ENCODE peak calls at places on chromosomes 1 and 21, in eight cellular contexts. A is heart left ventricle, S is lower leg skin, F is A549, N is tibial nerve, M is NB4, W is lower lobe of right lung, H is fibroblast of lung. B is an unnamed sample.

GRCh38 chr1:232464325-232464724 is 165.6 kb downstream of the SIPA1L2 start:
- DNase-seq in F (no peak), A (no peak), H (no peak), N (no peak), M (no peak), W (no peak), S (no peak), B (no peak)

GRCh38 chr1:180863158-180863775 is 49.4 kb upstream of the KIAA1614 start:
- DNase-seq in F (peak), H (peak), A (no peak), S (no peak), M (peak), N (peak), W (no peak), B (peak)

GRCh38 chr1:247078315-247079140 is at the start of gene ZNF670:
- DNase-seq in S (peak), N (peak), W (peak), H (peak), F (peak), M (peak), A (peak), B (peak)

GRCh38 chr1:226329237-226329636 is 20.3 kb upstream of the LIN9 start:
- DNase-seq in S (peak), F (no peak), N (no peak), W (no peak), A (no peak), M (no peak), H (no peak), B (no peak)

GRCh38 chr1:234313171-234313570 is 60.1 kb upstream of the COA6 start:
- DNase-seq in F (no peak), N (no peak), M (no peak), H (no peak), S (no peak), A (no peak), W (no peak), B (no peak)

GRCh38 chr1:9437931-9438330 is 101.3 kb upstream of the SLC25A33 start:
- DNase-seq in F (no peak), M (no peak), A (peak), N (peak), S (peak), H (peak), W (no peak), B (peak)

GRCh38 chr1:167871331-167871730 is 42.6 kb downstream of the ADCY10 start:
- DNase-seq in W (no peak), N (no peak), M (no peak), F (no peak), H (peak), S (no peak), A (no peak), B (no peak)

GRCh38 chr1:16074217-16074616 is 766 bp upstream of the FAM131C start:
- DNase-seq in A (no peak), W (no peak), M (no peak), F (no peak), H (no peak), S (no peak), N (no peak), B (no peak)

GRCh38 chr1:205172729-205173366 is 38.7 kb downstream of the DSTYK start:
- DNase-seq in N (no peak), A (no peak), F (peak), W (no peak), S (peak), H (peak), M (no peak), B (peak)

GRCh38 chr1:59360170-59360569 is 63.3 kb downstream of the FGGY start:
- DNase-seq in F (no peak), N (no peak), H (peak), W (no peak), A (no peak), S (no peak), M (no peak), B (peak)

GRCh38 chr1:226820935-226821718 is 49.3 kb upstream of the PSEN2 start:
- DNase-seq in F (peak), N (peak), H (peak), M (no peak), W (peak), S (peak), A (peak), B (peak)

GRCh38 chr1:54016343-54017282 is 1.4 kb downstream of the LDLRAD1 start:
- DNase-seq in W (peak), F (peak), M (peak), N (no peak), A (no peak), H (peak), S (no peak), B (no peak)

GRCh38 chr21:15967661-15968060 is 237.9 kb downstream of the USP25 start:
- DNase-seq in N (no peak), M (no peak), F (no peak), A (no peak), H (no peak), W (no peak), S (no peak), B (no peak)

GRCh38 chr21:35838987-35839763 is 221.2 kb downstream of the SETD4 start:
- DNase-seq in A (no peak), F (no peak), H (no peak), N (no peak), M (no peak), W (no peak), S (no peak), B (no peak)

GRCh38 chr1:30425046-30425445 is 298.3 kb downstream of the MATN1 start:
- DNase-seq in W (no peak), S (peak), F (no peak), M (no peak), H (no peak), N (no peak), A (no peak), B (no peak)

GRCh38 chr1:13951793-13952751 is 252.1 kb downstream of the PRDM2 start:
- DNase-seq in M (no peak), F (no peak), W (no peak), N (no peak), H (peak), A (no peak), S (no peak), B (no peak)

GRCh38 chr1:85307987-85308836 is 31.8 kb upstream of the BCL10 start:
- DNase-seq in A (peak), W (peak), H (peak), F (peak), S (peak), N (peak), M (peak), B (no peak)

GRCh38 chr21:38839683-38840286 is 34.1 kb downstream of the ETS2 start:
- DNase-seq in N (no peak), F (no peak), S (no peak), M (peak), H (peak), A (no peak), W (no peak), B (peak)

GRCh38 chr1:110508038-110508437 is 10.9 kb downstream of the KCNA10 start:
- DNase-seq in M (peak), N (peak), H (no peak), A (peak), W (peak), F (no peak), S (peak), B (no peak)

GRCh38 chr1:101846820-101847219 is 149.9 kb downstream of the OLFM3 start:
- DNase-seq in F (no peak), N (no peak), W (no peak), A (no peak), S (no peak), H (no peak), M (no peak), B (no peak)

GRCh38 chr1:33050221-33051076 is 13.8 kb upstream of the AK2 start:
- DNase-seq in H (peak), S (no peak), F (no peak), N (no peak), M (peak), W (no peak), A (no peak), B (peak)

GRCh38 chr1:31372961-31373896 is at the start of gene FABP3:
- DNase-seq in N (peak), A (peak), F (no peak), H (peak), S (peak), W (peak), M (peak), B (no peak)

GRCh38 chr1:9179450-9179849 is 50.5 kb upstream of the GPR157 start:
- DNase-seq in N (no peak), M (no peak), A (no peak), H (no peak), S (no peak), W (no peak), F (no peak), B (no peak)

GRCh38 chr1:207861442-207862177 is 49.3 kb downstream of the CD34 start:
- DNase-seq in F (no peak), S (peak), M (peak), N (no peak), W (no peak), H (no peak), A (no peak), B (no peak)

GRCh38 chr1:51575406-51576084 is 41.3 kb upstream of the OSBPL9 start:
- DNase-seq in M (peak), S (no peak), A (no peak), W (no peak), F (no peak), H (peak), N (no peak), B (no peak)

GRCh38 chr21:29033871-29034270 is 9.4 kb downstream of the USP16 start:
- DNase-seq in F (no peak), W (no peak), N (no peak), H (no peak), M (no peak), A (no peak), S (no peak), B (no peak)

GRCh38 chr1:205748398-205749093 is 1.4 kb downstream of the NUCKS1 start:
- DNase-seq in S (no peak), W (no peak), H (peak), M (peak), A (no peak), F (no peak), N (peak), B (peak)

GRCh38 chr1:1956101-1956500 is 37.0 kb upstream of the TMEM52 start:
- DNase-seq in H (no peak), W (no peak), F (no peak), A (no peak), S (no peak), M (no peak), N (no peak), B (no peak)

GRCh38 chr21:32770514-32771133 is 931 bp downstream of the PAXBP1 start:
- DNase-seq in S (no peak), M (no peak), N (peak), W (no peak), H (no peak), A (no peak), F (no peak), B (no peak)

GRCh38 chr21:32764186-32764585 is 7.4 kb downstream of the PAXBP1 start:
- DNase-seq in S (no peak), M (no peak), N (no peak), F (no peak), W (no peak), H (no peak), A (no peak), B (no peak)

GRCh38 chr21:32772281-32773047 is 909 bp upstream of the PAXBP1 start:
- DNase-seq in S (no peak), N (peak), H (no peak), W (no peak), A (no peak), M (peak), F (peak), B (no peak)

GRCh38 chr21:32771134-32771523 is 426 bp downstream of the PAXBP1 start:
- DNase-seq in N (peak), A (peak), W (peak), F (peak), M (peak), S (peak), H (peak), B (no peak)

DNA sequence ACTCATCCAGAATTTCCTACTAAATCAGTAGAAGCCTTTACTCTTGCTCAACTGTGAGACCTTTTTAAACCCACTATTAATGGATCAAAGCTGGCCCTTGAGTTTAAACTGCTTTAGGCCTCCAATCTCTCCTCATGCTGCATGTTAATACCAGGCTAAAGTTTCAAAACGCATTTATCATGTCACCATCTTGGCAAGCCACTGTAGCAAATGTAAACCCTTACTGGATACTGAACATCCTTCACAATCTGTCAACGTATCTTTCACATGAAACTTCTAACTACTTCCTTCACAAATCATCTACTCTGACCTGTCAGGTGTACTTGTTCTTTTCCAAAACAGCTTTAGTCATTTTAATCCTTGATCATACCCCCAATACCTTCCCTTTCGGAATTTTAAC is 3.0 kb downstream of the PAXBP1 start:
- DNase-seq in W (no peak), N (no peak), M (no peak), S (no peak), H (peak), A (no peak), F (no peak), B (no peak)
- H3K4me3 ChIP-seq in W (no peak), N (no peak), M (peak), S (no peak), H (no peak), A (no peak), F (no peak), B (no peak)

DNA sequence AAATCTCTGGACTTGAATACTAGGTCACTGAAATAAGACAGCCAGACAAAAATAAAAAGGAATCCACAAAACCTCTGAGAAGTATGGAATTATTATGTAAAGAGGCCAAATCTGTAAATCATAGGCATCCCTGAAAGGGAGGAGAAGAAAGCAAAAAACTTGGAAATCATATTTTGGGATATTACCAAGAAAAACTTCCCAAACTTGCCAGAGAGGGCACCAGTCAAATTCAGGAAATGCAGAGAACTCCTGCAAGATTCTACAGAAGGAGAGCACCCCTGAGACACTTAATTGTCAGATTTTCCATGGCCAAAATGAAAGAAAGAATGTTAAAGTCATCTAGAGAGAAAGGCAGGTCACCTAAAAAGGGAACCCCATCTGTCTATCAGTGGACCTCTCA is 862.3 kb upstream of the PRMT6 start:
- DNase-seq in A (no peak), S (no peak), W (no peak), F (no peak), M (no peak), H (no peak), N (no peak), B (no peak)
- TF ChIP-seq CTCF in A (no peak), S (no peak), W (no peak), F (no peak), M (no peak), H (no peak), N (no peak), B (no peak)

DNA sequence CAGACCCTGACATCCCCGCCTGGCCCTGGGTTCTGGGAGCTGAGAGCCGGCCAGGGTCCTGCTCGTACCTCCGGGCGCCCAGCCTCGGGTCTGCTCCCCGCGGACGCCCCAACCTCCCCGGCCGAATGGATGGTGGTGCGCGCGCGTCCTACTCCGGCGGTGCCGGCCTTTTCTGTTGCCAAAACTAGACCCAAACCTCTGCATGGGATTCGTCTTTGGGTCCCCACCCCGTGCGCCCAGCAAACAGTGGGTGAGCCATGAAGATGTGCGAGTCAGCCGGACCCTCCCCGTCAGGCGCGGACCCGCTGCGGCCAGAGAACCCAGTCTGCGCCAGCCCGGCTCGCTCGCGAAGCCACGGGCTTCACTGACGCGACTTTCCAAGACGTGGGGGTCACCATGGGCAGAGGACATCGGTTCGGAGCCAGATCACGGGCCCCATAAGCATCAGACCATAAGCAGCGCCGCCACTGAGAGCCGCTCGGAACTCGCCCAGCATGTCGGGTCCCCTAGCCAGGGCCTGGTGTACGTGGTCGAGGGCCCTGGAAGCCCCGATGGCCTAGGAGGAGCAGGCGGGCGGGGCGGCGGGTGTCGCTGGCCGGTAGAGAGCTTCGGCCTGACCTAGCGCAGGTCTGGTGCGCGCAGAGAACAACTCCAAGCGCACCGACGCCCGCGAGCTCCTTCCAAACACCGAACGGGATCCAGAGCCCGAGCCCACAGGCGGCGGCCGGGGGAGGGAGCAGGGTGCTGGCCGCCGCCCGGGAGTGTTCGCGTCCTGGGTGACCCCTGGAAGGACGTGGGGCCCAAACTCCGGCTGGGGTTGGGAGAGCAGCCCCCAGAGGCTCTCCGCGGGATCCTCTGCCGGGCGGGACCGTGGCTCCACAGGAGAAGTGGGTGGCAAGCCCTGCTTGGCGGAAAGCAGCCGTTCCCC is 1.0 kb upstream of the TP73 start:
- DNase-seq in W (no peak), S (no peak), F (no peak), H (no peak), A (no peak), M (no peak), N (no peak), B (no peak)
- H3K4me3 ChIP-seq in W (peak), S (no peak), F (peak), H (no peak), A (peak), M (no peak), N (peak), B (no peak)

DNA sequence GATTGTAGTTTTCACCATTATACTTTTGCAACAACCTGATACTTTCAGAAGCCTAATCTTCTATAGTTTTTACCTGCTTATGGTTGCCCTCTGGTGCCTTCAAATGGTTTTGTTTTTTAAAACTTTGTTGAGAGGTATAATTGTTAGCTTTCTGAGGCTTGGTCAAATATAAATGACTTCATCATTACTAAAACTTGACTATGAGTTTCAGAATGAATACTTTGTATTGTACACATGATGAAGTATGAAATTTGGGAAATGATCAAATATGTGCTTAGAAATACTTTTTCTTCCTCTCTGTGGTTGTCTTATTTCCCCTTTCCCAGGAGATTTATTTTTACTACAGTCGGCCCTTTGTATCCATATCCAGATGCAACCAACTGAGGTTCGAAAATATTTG is 151.8 kb upstream of the B3GALT2 start:
- DNase-seq in N (no peak), S (no peak), A (no peak), F (no peak), M (no peak), W (no peak), H (peak), B (peak)
- TF ChIP-seq CTCF in N (no peak), S (no peak), A (no peak), F (peak), M (no peak), W (no peak), H (no peak), B (peak)

GRCh38 chr1:20616468-20617156 is 16.6 kb upstream of the PINK1 start:
- DNase-seq in W (no peak), H (no peak), A (no peak), M (no peak), N (no peak), F (no peak), S (no peak), B (no peak)
- H3K4me3 ChIP-seq in W (no peak), H (peak), A (no peak), M (no peak), N (no peak), F (no peak), S (no peak), B (no peak)

DNA sequence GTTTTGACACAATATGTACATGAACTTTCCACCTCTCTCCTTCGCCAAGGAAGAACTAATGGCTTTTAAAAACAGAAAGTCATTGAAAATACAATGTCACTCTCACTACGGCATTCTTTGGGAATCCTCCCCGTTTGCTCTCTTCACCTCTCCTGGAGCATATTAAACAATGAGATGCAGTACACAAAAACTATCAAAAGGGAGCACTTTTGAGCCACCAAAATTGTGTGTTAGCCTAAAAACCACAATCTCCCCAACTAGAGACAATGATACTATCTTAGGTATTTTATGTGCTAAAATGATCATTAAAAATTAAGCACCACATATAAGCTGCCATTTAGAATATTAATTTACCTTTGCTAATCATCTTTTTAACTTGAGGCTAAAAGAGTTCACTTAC is 425.5 kb downstream of the KCTD3 start:
- DNase-seq in M (peak), H (peak), A (no peak), S (no peak), N (no peak), F (peak), W (no peak), B (no peak)
- TF ChIP-seq CTCF in M (peak), H (peak), A (no peak), S (no peak), N (peak), F (peak), W (peak), B (no peak)

DNA sequence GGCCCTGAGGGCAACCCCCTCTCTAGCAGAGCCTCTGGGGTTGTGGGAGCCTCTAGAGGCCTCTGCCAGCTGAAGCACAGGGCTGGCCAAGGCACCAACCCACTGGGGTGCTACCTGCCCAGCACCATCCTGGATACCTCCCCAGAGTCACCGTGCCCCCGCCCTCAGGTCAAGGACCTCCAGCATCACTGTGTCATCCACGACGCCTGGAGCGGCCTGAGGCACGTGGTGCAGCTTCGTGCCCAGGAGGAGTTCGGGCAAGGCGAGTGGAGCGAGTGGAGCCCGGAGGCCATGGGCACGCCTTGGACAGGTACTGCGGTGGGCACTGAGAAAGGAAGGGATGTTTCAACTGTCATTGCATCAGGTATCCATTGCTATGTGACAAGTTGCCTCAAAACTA is 30.7 kb downstream of the IL6R start:
- DNase-seq in A (no peak), N (no peak), S (no peak), F (no peak), M (no peak), H (no peak), W (no peak), B (no peak)
- H3K4me3 ChIP-seq in A (no peak), N (no peak), S (no peak), F (no peak), M (no peak), H (no peak), W (no peak), B (no peak)

DNA sequence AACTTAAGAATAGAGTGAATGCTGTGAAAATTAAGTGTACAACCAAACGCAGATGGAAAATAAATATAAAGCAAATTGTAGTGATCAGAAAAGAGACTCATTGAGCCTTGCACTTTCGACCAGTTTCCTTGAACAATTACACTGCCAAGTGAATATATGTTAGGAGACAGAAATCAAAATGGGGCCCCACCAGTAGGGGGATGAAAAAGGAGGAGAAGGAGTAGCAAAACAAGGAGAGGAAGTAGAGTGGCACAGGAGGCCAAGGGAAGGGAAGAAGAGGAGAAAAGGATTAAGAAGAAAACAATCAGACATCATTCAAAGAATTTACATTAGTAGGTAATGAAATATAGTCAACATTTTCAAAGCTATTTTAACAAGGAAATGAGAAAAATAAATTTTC is 1770.6 kb downstream of the PLA2G4A start:
- DNase-seq in A (no peak), F (no peak), N (no peak), S (no peak), H (no peak), M (no peak), W (no peak), B (no peak)
- TF ChIP-seq CTCF in A (no peak), F (no peak), N (no peak), S (no peak), H (no peak), M (no peak), W (no peak), B (no peak)

B was measured in AG09309.